ENCODE peak calls at places on chromosome 19, in six cellular contexts. I is fibroblast of lung, A is lung, Y is GM23248, V is PC-3, W is heart left ventricle. J is an unnamed sample.

GRCh38 chr19:58450836-58451357 is 525 bp upstream of the ZNF324B start:
- DNase-seq in I (no peak), A (no peak), Y (peak; percentile 17), V (peak; percentile 51), W (no peak), J (peak; percentile 9)

GRCh38 chr19:14496029-14496848 is at the start of gene GIPC1:
- DNase-seq in I (peak; percentile 100), A (peak; percentile 98), Y (peak; percentile 99), V (peak; percentile 99), W (peak; percentile 98), J (peak; percentile 99)

GRCh38 chr19:41303941-41304340 is 6.0 kb upstream of the CCDC97 start:
- DNase-seq in I (no peak), A (no peak), Y (no peak), V (no peak), W (no peak), J (no peak)

GRCh38 chr19:51030631-51031030 is 4.2 kb downstream of the KLK12 start:
- DNase-seq in I (no peak), A (no peak), Y (no peak), V (no peak), W (no peak), J (no peak)

GRCh38 chr19:6890421-6890913 is 3.1 kb downstream of the ADGRE1 start:
- DNase-seq in I (no peak), A (no peak), Y (no peak), V (no peak), W (no peak), J (no peak)

GRCh38 chr19:15900504-15900903 is 2.6 kb upstream of the CYP4F2 start:
- DNase-seq in I (no peak), A (no peak), Y (no peak), V (no peak), W (no peak), J (no peak)

GRCh38 chr19:15074371-15074770 is 7.6 kb upstream of the OR1I1 start:
- DNase-seq in I (no peak), A (no peak), Y (no peak), V (peak; percentile 66), W (no peak), J (no peak)

GRCh38 chr19:29941828-29942403 is at the start of gene URI1:
- DNase-seq in I (peak; percentile 75), A (peak; percentile 91), Y (peak; percentile 96), V (peak; percentile 77), W (peak; percentile 92), J (peak; percentile 85)

GRCh38 chr19:6058411-6059201 is 51.7 kb downstream of the RFX2 start:
- DNase-seq in I (no peak), A (no peak), Y (no peak), V (no peak), W (no peak), J (no peak)

GRCh38 chr19:13718733-13719132 is 45.6 kb upstream of the MRI1 start:
- DNase-seq in I (peak; percentile 68), A (no peak), Y (peak; percentile 87), V (peak; percentile 89), W (peak; percentile 58), J (no peak)

GRCh38 chr19:16445238-16446107 is 26.3 kb downstream of the EPS15L1 start:
- DNase-seq in I (peak; percentile 61), A (no peak), Y (peak; percentile 49), V (peak; percentile 52), W (peak; percentile 6), J (peak; percentile 73)

GRCh38 chr19:32743447-32743846 is 23.9 kb downstream of the TDRD12 start:
- DNase-seq in I (no peak), A (no peak), Y (no peak), V (no peak), W (no peak), J (no peak)

GRCh38 chr19:30202060-30202600 is 170.1 kb upstream of the ZNF536 start:
- DNase-seq in I (no peak), A (no peak), Y (no peak), V (no peak), W (no peak), J (no peak)

GRCh38 chr19:40365613-40366401 is 17.3 kb downstream of the PLD3 start:
- DNase-seq in I (peak; percentile 61), A (peak; percentile 78), Y (peak; percentile 16), V (peak; percentile 65), W (peak; percentile 70), J (peak; percentile 33)

GRCh38 chr19:7554990-7555864 is 19.7 kb downstream of the PNPLA6 start:
- DNase-seq in I (no peak), A (no peak), Y (peak; percentile 56), V (no peak), W (no peak), J (no peak)

GRCh38 chr19:54189020-54189667 is at the start of gene MBOAT7:
- DNase-seq in I (no peak), A (no peak), Y (no peak), V (no peak), W (no peak), J (peak; percentile 26)

GRCh38 chr19:48614436-48615144 is at the start of gene FAM83E:
- DNase-seq in I (no peak), A (peak; percentile 88), Y (peak; percentile 34), V (peak; percentile 41), W (no peak), J (no peak)

GRCh38 chr19:5967994-5968430 is 9.9 kb downstream of the RANBP3 start:
- DNase-seq in I (peak; percentile 73), A (peak; percentile 65), Y (peak; percentile 81), V (peak; percentile 81), W (no peak), J (peak; percentile 73)

GRCh38 chr19:50292216-50292827 is 36.9 kb downstream of the KCNC3 start:
- DNase-seq in I (no peak), A (no peak), Y (no peak), V (no peak), W (no peak), J (no peak)

GRCh38 chr19:28393574-28394336 is 819.2 kb downstream of the UQCRFS1 start:
- DNase-seq in I (no peak), A (no peak), Y (peak; percentile 17), V (no peak), W (no peak), J (no peak)

GRCh38 chr19:6312018-6312417 is 21.4 kb downstream of the ACER1 start:
- DNase-seq in I (no peak), A (no peak), Y (no peak), V (peak; percentile 13), W (no peak), J (no peak)

GRCh38 chr19:5349041-5349440 is 8.4 kb upstream of the PTPRS start:
- DNase-seq in I (no peak), A (no peak), Y (peak; percentile 8), V (peak; percentile 40), W (no peak), J (no peak)

GRCh38 chr19:14476663-14477401 is 1.7 kb upstream of the PTGER1 start:
- DNase-seq in I (peak; percentile 72), A (no peak), Y (peak; percentile 80), V (peak; percentile 83), W (peak; percentile 51), J (no peak)

GRCh38 chr19:40668991-40669614 is 21.3 kb downstream of the NUMBL start:
- DNase-seq in I (no peak), A (no peak), Y (no peak), V (no peak), W (no peak), J (no peak)

GRCh38 chr19:17671906-17672305 is 16.2 kb downstream of the UNC13A start:
- DNase-seq in I (peak; percentile 27), A (no peak), Y (peak; percentile 61), V (peak; percentile 68), W (no peak), J (no peak)

GRCh38 chr19:42254083-42254849 is 662 bp downstream of the ERF start:
- DNase-seq in I (peak; percentile 60), A (peak; percentile 72), Y (peak; percentile 84), V (peak; percentile 48), W (peak; percentile 84), J (peak; percentile 79)

GRCh38 chr19:728011-728410 is 19.3 kb downstream of the PALM start:
- DNase-seq in I (no peak), A (peak; percentile 57), Y (no peak), V (no peak), W (peak; percentile 92), J (peak; percentile 46)
- H3K4me1 ChIP-seq in I (peaks cover 2% of the 10 kb centered on the region), A (peaks cover 10% of the 10 kb centered on the region), Y (no peaks in the 10 kb centered on the region), V (no peaks in the 10 kb centered on the region), W (peaks cover 25% of the 10 kb centered on the region), J (peaks cover 13% of the 10 kb centered on the region)

GRCh38 chr19:36421749-36422481 is 3.5 kb upstream of the ZFP82 start:
- DNase-seq in I (peak; percentile 24), A (no peak), Y (peak; percentile 9), V (no peak), W (no peak), J (no peak)
- H3K27ac ChIP-seq in I (no peak overlapping the region), A (no peak overlapping the region), Y (no peak overlapping the region), V (no peak overlapping the region), W (peak overlapping the region; percentile 27), J (no peak overlapping the region)

GRCh38 chr19:44749994-44750393 is 1.5 kb downstream of the BCL3 start:
- DNase-seq in I (no peak), A (no peak), Y (no peak), V (no peak), W (no peak), J (no peak)
- H3K4me1 ChIP-seq in I (peaks cover 42% of the 10 kb centered on the region), A (peaks cover 27% of the 10 kb centered on the region), Y (peaks cover 44% of the 10 kb centered on the region), V (peaks cover 65% of the 10 kb centered on the region), W (peaks cover 86% of the 10 kb centered on the region), J (peaks cover 62% of the 10 kb centered on the region)

DNA sequence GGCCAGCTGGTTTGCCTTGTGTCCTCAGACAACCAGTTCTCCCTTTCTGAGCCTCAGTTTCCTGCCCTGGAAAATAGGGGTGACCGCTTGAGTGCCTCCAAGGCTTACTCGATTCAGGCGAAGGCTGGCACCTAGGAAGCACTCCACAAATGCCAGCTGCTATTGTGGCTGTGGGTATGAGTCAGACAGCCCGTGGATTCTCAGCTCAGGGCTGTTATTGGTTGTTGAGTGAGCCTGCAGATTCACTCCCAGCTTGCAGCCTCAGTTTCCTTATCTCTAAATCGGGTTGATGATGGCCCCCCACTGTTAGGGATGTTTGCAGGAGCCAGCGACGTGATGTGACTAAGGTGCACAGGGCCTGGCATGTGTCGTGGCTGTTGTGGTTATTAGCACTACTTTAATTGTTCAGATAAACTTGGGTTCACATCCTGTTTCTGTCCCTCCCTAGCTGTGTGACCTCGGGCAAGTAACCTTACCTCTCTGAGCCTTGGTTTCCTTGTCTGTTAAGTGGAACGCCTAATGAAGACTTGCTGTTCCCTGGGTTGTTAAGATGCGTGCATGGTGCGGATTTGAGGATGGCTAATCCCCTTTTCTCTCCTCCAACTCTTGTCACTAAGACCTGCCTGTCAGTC is 2.4 kb downstream of the MARK4 start:
- DNase-seq in I (peak; percentile 39), A (no peak), Y (peak; percentile 63), V (no peak), W (no peak), J (peak; percentile 11)
- H3K27ac ChIP-seq in I (no peak overlapping the region), A (no peak overlapping the region), Y (peak overlapping the region; percentile 3), V (no peak overlapping the region), W (no peak overlapping the region), J (no peak overlapping the region)